ENCODE peak calls at places on chromosome 12, in five cellular contexts. S is lower leg skin, Z is body of pancreas, K is IMR-90, T is progenitor cell of endocrine pancreas. R is an unnamed sample.
A peak's percentile ranks its signal among the peaks of the same experiment; 100 is the strongest.

GRCh38 chr12:56128669-56129209 is 672 bp downstream of the ESYT1 start:
- DNase-seq in Z (peak; percentile 38), S (no peak), K (no peak), T (no peak), R (no peak)

GRCh38 chr12:131159660-131160059 is 206.0 kb downstream of the ADGRD1 start:
- DNase-seq in T (no peak), Z (no peak), K (no peak), S (no peak), R (no peak)

GRCh38 chr12:116759783-116760581 is 21.9 kb downstream of the RNFT2 start:
- DNase-seq in T (no peak), Z (no peak), K (no peak), S (no peak), R (no peak)

GRCh38 chr12:116665666-116666304 is 72.1 kb downstream of the SPRING1 start:
- DNase-seq in K (no peak), T (no peak), S (no peak), Z (no peak), R (no peak)

GRCh38 chr12:7101047-7101693 is 7.8 kb downstream of the C1RL start:
- DNase-seq in T (no peak), S (no peak), Z (no peak), K (peak; percentile 29), R (no peak)

GRCh38 chr12:109758406-109759075 is 44.9 kb downstream of the FAM222A start:
- DNase-seq in T (no peak), Z (peak; percentile 6), K (no peak), S (no peak), R (no peak)

GRCh38 chr12:111715242-111715641 is 29.4 kb downstream of the ACAD10 start:
- DNase-seq in S (no peak), T (no peak), Z (no peak), K (peak; percentile 2), R (no peak)

GRCh38 chr12:108119126-108119973 is 9.7 kb upstream of the WSCD2 start:
- DNase-seq in Z (no peak), T (no peak), S (no peak), K (no peak), R (no peak)

GRCh38 chr12:3964404-3964803 is 91.2 kb upstream of the PARP11 start:
- DNase-seq in Z (peak; percentile 25), T (no peak), S (no peak), K (no peak), R (no peak)

GRCh38 chr12:29053567-29053966 is 95.5 kb upstream of the FAR2 start:
- DNase-seq in K (no peak), T (no peak), Z (no peak), S (no peak), R (no peak)

GRCh38 chr12:100317371-100317770 is 39.5 kb upstream of the SLC17A8 start:
- DNase-seq in Z (no peak), S (no peak), T (no peak), K (no peak), R (no peak)

GRCh38 chr12:65170245-65170881 is 980 bp downstream of the LEMD3 start:
- DNase-seq in S (peak; percentile 37), K (peak; percentile 38), T (peak; percentile 24), Z (peak; percentile 54), R (peak; percentile 38)

GRCh38 chr12:111094157-111094772 is 173.9 kb upstream of the MYL2 start:
- DNase-seq in Z (no peak), K (no peak), T (no peak), S (no peak), R (no peak)

GRCh38 chr12:90999518-90999917 is 5.3 kb downstream of the EPYC start:
- DNase-seq in T (no peak), Z (no peak), S (no peak), K (peak; percentile 34), R (no peak)

GRCh38 chr12:77315407-77315806 is 250.0 kb upstream of the E2F7 start:
- DNase-seq in T (no peak), S (no peak), K (no peak), Z (no peak), R (no peak)

DNA sequence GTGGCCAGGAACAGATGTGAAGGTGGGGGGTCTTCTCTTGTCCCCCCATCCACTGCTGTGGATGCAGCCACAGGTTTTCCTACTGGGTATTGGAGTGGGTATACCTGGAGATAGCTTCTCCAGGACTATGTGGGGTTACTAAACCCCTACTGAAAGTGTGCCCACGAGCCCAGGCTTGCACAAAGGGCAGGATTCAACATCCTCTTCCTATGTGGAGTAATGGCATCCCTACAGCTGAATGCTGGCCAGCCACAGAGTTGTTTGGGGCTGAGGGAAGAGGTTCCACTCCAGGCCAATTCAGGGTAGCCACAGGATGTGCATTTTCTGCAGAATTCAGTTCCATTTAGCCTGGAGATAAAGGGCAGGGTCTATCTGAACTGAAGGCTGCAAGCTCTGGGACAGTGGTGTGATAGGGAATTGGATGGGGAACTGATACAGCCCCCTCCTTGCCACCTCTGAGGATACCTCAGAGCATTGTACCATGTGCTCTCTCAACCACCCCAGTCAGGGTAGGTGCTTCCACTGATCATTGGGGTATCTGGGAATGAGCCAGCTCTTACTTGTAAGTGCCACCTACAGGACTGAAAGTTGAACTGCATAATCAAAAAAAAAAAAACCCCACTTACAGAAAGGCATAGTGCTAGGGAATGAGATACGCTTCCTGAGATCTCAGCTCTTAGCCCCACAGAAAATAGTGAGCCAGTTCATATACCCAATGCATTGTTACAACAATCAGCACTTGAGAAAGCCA is 187.1 kb downstream of the KITLG start:
- DNase-seq in Z (no peak), T (no peak), S (no peak), K (peak; percentile 35), R (no peak)
- TF ChIP-seq CTCF in Z (peak; percentile 40), T (peak; percentile 43), S (no peak), K (peak; percentile 35), R (no peak)

GRCh38 chr12:54167500-54167896 is 21.3 kb downstream of the SMUG1 start:
- DNase-seq in S (no peak), K (no peak), T (no peak), Z (no peak), R (no peak)

GRCh38 chr12:54173066-54173726 is 15.6 kb downstream of the SMUG1 start:
- DNase-seq in K (no peak), T (no peak), S (no peak), Z (peak; percentile 19), R (no peak)

GRCh38 chr12:54172102-54172630 is 16.6 kb downstream of the SMUG1 start:
- DNase-seq in Z (no peak), K (no peak), S (no peak), T (no peak), R (no peak)

GRCh38 chr12:54166543-54167499 is 22.0 kb downstream of the SMUG1 start:
- DNase-seq in Z (no peak), K (no peak), S (no peak), T (no peak), R (no peak)

GRCh38 chr12:54169036-54169435 is 19.7 kb downstream of the SMUG1 start:
- DNase-seq in S (no peak), Z (no peak), K (no peak), T (no peak), R (no peak)
- TF ChIP-seq CTCF in S (no peak), Z (no peak), K (no peak), T (peak; percentile 46), R (no peak)

DNA sequence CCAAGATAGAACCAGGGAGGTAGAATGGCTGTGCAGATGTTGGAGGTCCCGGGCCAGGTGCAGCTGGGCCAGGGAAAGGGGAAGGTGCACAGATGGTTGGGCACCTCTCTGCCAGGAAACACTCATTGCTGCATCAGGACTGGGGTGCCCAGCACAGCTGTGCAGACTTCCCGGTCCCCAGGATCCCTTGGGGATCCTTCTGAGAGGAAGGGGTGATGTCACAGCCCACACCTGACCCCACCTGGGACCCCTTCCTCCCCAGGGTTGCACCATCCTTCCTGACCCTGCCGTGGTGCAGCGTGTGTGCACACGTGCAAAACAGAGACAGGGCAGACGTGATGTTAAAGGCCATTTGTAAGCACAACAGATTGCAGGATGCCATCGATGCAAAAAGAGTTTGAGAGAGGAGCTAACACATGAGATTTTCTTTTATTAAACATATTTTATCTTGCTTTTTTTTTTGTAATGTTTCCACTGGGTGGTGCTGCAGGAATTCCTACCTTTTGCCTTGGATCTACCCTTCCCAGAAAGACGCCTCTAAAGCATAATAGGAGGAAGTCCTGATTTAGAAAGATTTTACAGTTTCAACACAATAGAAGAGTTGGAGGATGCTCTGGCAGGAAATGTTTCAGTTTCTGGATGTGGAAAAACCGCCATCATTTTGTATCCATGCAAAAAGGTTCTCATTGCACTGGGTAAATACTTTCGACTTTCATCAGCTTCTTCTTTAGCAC is 14.8 kb downstream of the ELK3 start:
- DNase-seq in K (no peak), T (no peak), Z (no peak), S (no peak), R (no peak)
- TF ChIP-seq CTCF in K (peak; percentile 12), T (no peak), Z (no peak), S (no peak), R (no peak)

GRCh38 chr12:57775563-57776246 is 3.3 kb downstream of the EEF1AKMT3 start:
- DNase-seq in T (no peak), K (no peak), S (no peak), Z (no peak), R (no peak)
- TF ChIP-seq CTCF in T (peak; percentile 14), K (no peak), S (no peak), Z (no peak), R (no peak)

GRCh38 chr12:120962487-120963054 is 15.8 kb upstream of the HNF1A start:
- DNase-seq in S (no peak), K (peak; percentile 5), T (no peak), Z (no peak), R (no peak)

GRCh38 chr12:120959111-120959878 is 19.0 kb upstream of the HNF1A start:
- DNase-seq in Z (no peak), T (no peak), S (no peak), K (no peak), R (no peak)

GRCh38 chr12:120961604-120962486 is 16.5 kb upstream of the HNF1A start:
- DNase-seq in K (no peak), S (peak; percentile 54), Z (peak; percentile 42), T (no peak), R (no peak)

GRCh38 chr12:120964298-120964697 is 14.0 kb upstream of the HNF1A start:
- DNase-seq in T (no peak), K (no peak), Z (no peak), S (no peak), R (no peak)

DNA sequence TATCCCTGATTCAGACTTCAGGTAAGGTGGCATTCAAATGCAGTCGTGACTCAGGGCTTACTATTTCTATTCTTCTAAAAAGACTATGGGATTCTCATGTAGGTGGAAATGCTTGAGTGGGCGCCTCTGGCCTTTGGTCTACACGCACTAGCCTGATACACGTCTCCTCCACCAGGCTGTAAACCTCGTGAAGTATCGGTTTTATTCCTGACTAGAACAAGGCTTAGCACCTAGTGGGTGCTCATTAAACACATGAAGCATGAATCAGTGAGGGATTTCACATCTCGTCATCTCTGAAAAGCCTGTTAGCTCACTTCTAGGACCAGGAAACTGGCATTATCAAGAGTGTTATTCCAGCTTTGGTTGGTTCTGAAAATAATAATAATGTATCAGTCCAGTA is 17.7 kb upstream of the HNF1A start:
- DNase-seq in T (no peak), Z (no peak), S (no peak), K (no peak), R (no peak)
- TF ChIP-seq CTCF in T (no peak), Z (no peak), S (no peak), K (no peak), R (no peak)

DNA sequence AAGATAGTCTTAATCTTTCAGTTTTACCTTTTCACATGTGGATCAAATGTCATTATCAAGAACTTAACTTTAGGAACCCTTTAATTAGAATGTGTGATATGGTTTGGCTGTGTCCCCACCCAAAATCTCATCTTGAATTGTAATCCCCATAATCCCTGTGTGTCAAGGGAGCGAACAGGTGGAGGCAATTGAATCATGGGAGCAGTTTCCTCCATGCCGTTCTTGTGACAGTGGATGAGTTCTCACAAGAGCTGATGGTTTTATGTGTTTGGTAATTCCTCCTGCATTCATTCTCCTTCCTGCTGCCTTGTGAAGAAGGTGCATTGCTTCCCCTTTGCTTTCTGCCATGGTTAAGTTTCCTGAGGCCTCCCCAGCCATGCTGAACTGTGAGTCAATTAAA is 160.6 kb downstream of the MON2 start:
- DNase-seq in S (no peak), T (no peak), Z (no peak), K (no peak), R (no peak)
- TF ChIP-seq CTCF in S (no peak), T (no peak), Z (no peak), K (no peak), R (no peak)